ENCODE peak calls at places on chromosomes 12 and 14, in five cellular contexts. Q, A, M, P and I are unnamed samples.

GRCh38 chr14:87805315-87805723 is 187.7 kb downstream of the GALC start:
- DNase-seq in A (no peak), P (peak), Q (no peak), M (peak), I (peak)

GRCh38 chr12:70756791-70757190 is 119.6 kb upstream of the PTPRB start:
- DNase-seq in M (no peak), Q (no peak), A (no peak), P (no peak), I (no peak)

GRCh38 chr14:71438684-71439083 is 493.5 kb upstream of the RGS6 start:
- DNase-seq in Q (no peak), P (no peak), A (no peak), M (no peak), I (no peak)

GRCh38 chr12:120457133-120457532 is 10.9 kb downstream of the GATC start:
- DNase-seq in P (peak), A (no peak), M (peak), Q (no peak), I (no peak)

GRCh38 chr14:88961214-88961613 is 136.8 kb downstream of the TTC8 start:
- DNase-seq in M (no peak), P (no peak), A (no peak), Q (no peak), I (no peak)

GRCh38 chr14:33899723-33900341 is 51.0 kb downstream of the EGLN3 start:
- DNase-seq in A (no peak), P (no peak), M (no peak), Q (no peak), I (no peak)

GRCh38 chr14:63922696-63923421 is 70.1 kb downstream of the SYNE2 start:
- DNase-seq in Q (peak), P (no peak), A (peak), M (no peak), I (peak)

GRCh38 chr12:92073123-92073522 is 72.5 kb downstream of the BTG1 start:
- DNase-seq in A (no peak), Q (no peak), P (no peak), M (no peak), I (no peak)

GRCh38 chr14:74660167-74660566 is 48.1 kb upstream of the LTBP2 start:
- DNase-seq in P (no peak), Q (no peak), A (no peak), M (no peak), I (no peak)

GRCh38 chr14:96037891-96038557 is 1.1 kb upstream of the C14orf132 start:
- DNase-seq in M (no peak), A (peak), Q (no peak), P (peak), I (no peak)

GRCh38 chr12:34336619-34337465 is 314.5 kb downstream of the ALG10 start:
- DNase-seq in A (no peak), P (no peak), Q (no peak), M (no peak), I (no peak)

GRCh38 chr14:88929656-88930436 is 105.4 kb downstream of the TTC8 start:
- DNase-seq in A (no peak), Q (no peak), M (no peak), P (peak), I (no peak)

GRCh38 chr14:95472819-95473251 is 43.6 kb downstream of the SYNE3 start:
- DNase-seq in Q (no peak), A (no peak), P (no peak), M (peak), I (no peak)

GRCh38 chr14:58327019-58327418 is 28.7 kb downstream of the ARID4A start:
- DNase-seq in P (no peak), M (no peak), A (no peak), Q (no peak), I (no peak)

GRCh38 chr12:49358548-49359141 is 8.6 kb upstream of the SPATS2 start:
- DNase-seq in Q (peak), M (peak), A (peak), P (peak), I (peak)

GRCh38 chr12:57151741-57152407 is 4.5 kb upstream of the LRP1-AS start:
- DNase-seq in P (no peak), A (no peak), Q (no peak), M (no peak), I (no peak)

GRCh38 chr12:57154804-57155434 is 7.5 kb upstream of the LRP1-AS start:
- DNase-seq in M (no peak), P (no peak), Q (no peak), A (no peak), I (no peak)

GRCh38 chr12:57154076-57154475 is 6.7 kb upstream of the LRP1-AS start:
- DNase-seq in M (no peak), Q (no peak), A (no peak), P (no peak), I (no peak)

GRCh38 chr12:57152408-57153038 is 5.1 kb upstream of the LRP1-AS start:
- DNase-seq in A (no peak), M (no peak), P (no peak), Q (no peak), I (no peak)

GRCh38 chr12:57153420-57153997 is 6.1 kb upstream of the LRP1-AS start:
- DNase-seq in M (no peak), Q (no peak), A (no peak), P (no peak), I (no peak)
- H3K4me2 ChIP-seq in M (no peak), Q (no peak), A (no peak), P (no peak), I (no peak)

GRCh38 chr14:80979951-80980350 is 24.5 kb downstream of the TSHR start:
- DNase-seq in Q (no peak), P (no peak), M (no peak), A (no peak), I (no peak)

GRCh38 chr14:80978403-80978802 is 23.0 kb downstream of the TSHR start:
- DNase-seq in A (no peak), P (peak), M (peak), Q (no peak), I (no peak)

GRCh38 chr14:80974338-80975078 is 19.1 kb downstream of the TSHR start:
- DNase-seq in A (no peak), M (no peak), P (no peak), Q (no peak), I (peak)

GRCh38 chr14:80973918-80974317 is 18.5 kb downstream of the TSHR start:
- DNase-seq in P (no peak), Q (no peak), M (no peak), A (no peak), I (no peak)

GRCh38 chr14:80977103-80977728 is 21.8 kb downstream of the TSHR start:
- DNase-seq in M (peak), A (no peak), Q (no peak), P (peak), I (peak)
- TF ChIP-seq CTCF in M (peak), A (peak), Q (no peak), P (no peak), I (no peak)

GRCh38 chr14:50173891-50174290 is 57.5 kb downstream of the SOS2 start:
- DNase-seq in M (no peak), A (no peak), Q (no peak), P (no peak), I (no peak)
- TF ChIP-seq EZH2phosphoT487 in M (no peak), A (no peak), Q (no peak), P (no peak), I (no peak)

GRCh38 chr14:32564591-32564990 is 235.5 kb downstream of the AKAP6 start:
- DNase-seq in Q (no peak), P (no peak), A (no peak), M (no peak), I (peak)

GRCh38 chr14:32559595-32559994 is 230.5 kb downstream of the AKAP6 start:
- DNase-seq in A (no peak), Q (no peak), P (no peak), M (no peak), I (no peak)

GRCh38 chr14:32561520-32561919 is 232.4 kb downstream of the AKAP6 start:
- DNase-seq in P (peak), A (no peak), M (no peak), Q (no peak), I (peak)

GRCh38 chr14:32559048-32559447 is 229.9 kb downstream of the AKAP6 start:
- DNase-seq in M (no peak), Q (no peak), P (no peak), A (no peak), I (no peak)

GRCh38 chr14:32560213-32560857 is 231.2 kb downstream of the AKAP6 start:
- DNase-seq in M (peak), P (peak), Q (peak), A (peak), I (peak)
- H3K4me2 ChIP-seq in M (no peak), P (no peak), Q (no peak), A (no peak), I (peak)

GRCh38 chr12:14716848-14717444 is 20.5 kb upstream of the GUCY2C start:
- DNase-seq in M (peak), Q (peak), A (peak), P (peak), I (peak)
- TF ChIP-seq CTCF in M (peak), Q (peak), A (peak), P (peak), I (peak)

GRCh38 chr14:60861545-60862147 is 119.2 kb downstream of the TRMT5 start:
- DNase-seq in M (no peak), A (no peak), P (no peak), Q (no peak), I (no peak)

GRCh38 chr14:60863251-60863650 is 117.6 kb downstream of the TRMT5 start:
- DNase-seq in A (no peak), P (no peak), Q (no peak), M (no peak), I (no peak)

GRCh38 chr14:60865378-60866127 is 115.3 kb downstream of the TRMT5 start:
- DNase-seq in M (no peak), A (no peak), P (no peak), Q (no peak), I (no peak)

GRCh38 chr14:60859525-60859924 is 121.4 kb downstream of the TRMT5 start:
- DNase-seq in P (no peak), A (no peak), M (no peak), Q (no peak), I (no peak)

DNA sequence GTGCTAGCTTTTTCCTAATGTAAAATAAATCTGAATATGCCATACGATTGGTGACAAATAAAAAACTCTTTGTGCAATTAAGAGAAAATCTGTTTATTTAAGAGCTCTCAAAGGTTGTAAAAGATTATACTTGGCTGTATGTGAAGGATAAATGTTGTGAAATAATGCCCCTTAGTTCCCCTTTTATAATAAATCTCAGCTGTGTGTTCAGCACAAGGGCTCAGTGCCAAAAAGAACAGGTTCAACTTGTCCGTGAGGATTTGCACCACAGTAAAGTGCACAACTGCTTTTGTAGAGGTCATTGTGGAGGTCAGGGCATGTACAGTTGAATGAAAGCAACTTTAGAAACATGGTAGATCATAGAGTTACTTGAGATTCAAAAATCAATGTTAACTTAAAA is 118.6 kb downstream of the TRMT5 start:
- DNase-seq in M (no peak), A (no peak), P (no peak), Q (no peak), I (peak)
- TF ChIP-seq EZH2phosphoT487 in M (no peak), A (no peak), P (no peak), Q (no peak), I (no peak)

DNA sequence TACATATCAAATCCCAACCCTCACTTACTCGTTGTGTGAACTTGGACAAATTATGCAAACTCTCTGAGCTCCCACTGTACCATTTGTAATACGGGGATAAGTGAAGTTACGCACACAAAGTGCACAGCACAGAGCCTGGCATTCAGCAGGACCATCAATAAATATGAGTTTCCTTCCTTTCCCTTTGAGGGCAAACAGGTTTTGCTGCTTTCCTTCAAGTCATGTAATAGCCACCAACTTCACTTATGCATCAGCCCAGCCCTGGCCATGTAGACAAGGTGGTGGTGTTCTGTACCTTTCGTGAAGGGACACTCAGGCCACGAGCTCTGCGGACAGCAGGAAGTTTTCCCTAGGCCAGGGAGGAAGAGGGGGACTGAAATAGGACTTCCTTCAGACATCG is 272.7 kb downstream of the CACNA1C start:
- DNase-seq in M (no peak), A (no peak), P (no peak), Q (no peak), I (no peak)
- H3K4me2 ChIP-seq in M (no peak), A (no peak), P (no peak), Q (no peak), I (no peak)

DNA sequence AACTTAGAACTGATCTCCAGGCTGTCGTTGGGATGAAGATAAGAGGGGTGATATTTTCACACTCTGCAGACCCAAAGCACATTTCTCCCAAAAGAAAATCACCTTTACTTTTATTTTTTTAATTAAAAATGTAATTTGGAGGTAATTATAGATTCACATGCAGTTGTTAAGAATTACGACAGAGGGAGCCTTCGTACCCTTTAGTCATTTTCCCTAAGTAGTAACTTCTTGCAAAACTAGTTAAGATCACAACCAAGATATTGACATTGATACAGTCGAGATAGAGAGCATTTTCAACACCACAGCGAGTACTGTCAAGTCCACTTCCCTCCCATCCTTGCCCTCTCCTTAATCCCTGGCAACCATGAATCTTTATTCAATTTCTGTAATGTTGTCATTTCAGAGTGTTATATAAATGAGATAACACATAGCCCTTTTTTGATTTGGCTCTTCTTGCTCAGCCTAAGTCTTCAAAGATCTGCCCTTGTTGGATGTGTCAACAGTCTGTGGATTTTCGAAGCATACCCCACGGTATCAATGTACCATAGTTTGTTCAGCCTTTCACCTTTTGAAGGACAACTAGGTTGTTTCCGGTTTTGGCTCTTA is 39.6 kb downstream of the DNAH10 start:
- DNase-seq in M (peak), P (peak), Q (peak), A (peak), I (peak)
- TF ChIP-seq CTCF in M (peak), P (no peak), Q (no peak), A (peak), I (peak)